ENCODE peak calls at places on chromosomes 4 and X, in seven cellular contexts. Z is SK-N-MC, F is endodermal cell, L is neuronal stem cell, X is psoas muscle, S is AG04450, N is aorta. A is an unnamed sample.
A peak's percentile ranks its signal among the peaks of the same experiment; 100 is the strongest.

GRCh38 chr4:7068279-7068842 is 497 bp upstream of the GRPEL1 start:
- DNase-seq in Z (no peak), F (no peak), L (no peak), X (no peak), S (no peak), N (no peak), A (no peak)

GRCh38 chrX:122943918-122944317 is 240.2 kb upstream of the GRIA3 start:
- DNase-seq in Z (no peak), F (no peak), L (no peak), X (no peak), S (no peak), N (no peak), A (no peak)

GRCh38 chrX:133650262-133650661 is 235.0 kb upstream of the GPC4 start:
- DNase-seq in Z (no peak), F (no peak), L (no peak), X (no peak), S (no peak), N (no peak), A (no peak)

GRCh38 chr4:148574502-148574901 is 132.3 kb upstream of the NR3C2 start:
- DNase-seq in Z (peak; percentile 86), F (no peak), L (no peak), X (no peak), S (no peak), N (no peak), A (no peak)

GRCh38 chr4:145565328-145565727 is 53.9 kb upstream of the MMAA start:
- DNase-seq in Z (no peak), F (no peak), L (no peak), X (no peak), S (no peak), N (no peak), A (no peak)

GRCh38 chr4:175035907-175036306 is 117.7 kb downstream of the ADAM29 start:
- DNase-seq in Z (no peak), F (no peak), L (no peak), X (no peak), S (peak; percentile 1), N (no peak), A (no peak)

GRCh38 chr4:173526724-173527102 is 3.3 kb downstream of the HAND2 start:
- DNase-seq in Z (no peak), F (no peak), L (no peak), X (no peak), S (no peak), N (no peak), A (no peak)

GRCh38 chr4:25013756-25014737 is 16.7 kb downstream of the LGI2 start:
- DNase-seq in Z (no peak), F (no peak), L (no peak), X (no peak), S (no peak), N (no peak), A (no peak)

GRCh38 chrX:130014356-130014755 is 31.9 kb downstream of the BCORL1 start:
- DNase-seq in Z (no peak), F (no peak), L (no peak), X (no peak), S (no peak), N (peak; percentile 64), A (no peak)

GRCh38 chr4:158299459-158300007 is 89.2 kb downstream of the TMEM144 start:
- DNase-seq in Z (no peak), F (no peak), L (no peak), X (no peak), S (no peak), N (no peak), A (no peak)
- H3K27ac ChIP-seq in Z (no peak overlapping the region), F (no peak overlapping the region), L (no peak overlapping the region), X (no peak overlapping the region), S (no peak overlapping the region), N (no peak overlapping the region), A (no peak overlapping the region)

GRCh38 chr4:187811586-187811985 is 184.0 kb upstream of the ZFP42 start:
- DNase-seq in Z (no peak), F (no peak), L (no peak), X (no peak), S (no peak), N (no peak), A (no peak)

DNA sequence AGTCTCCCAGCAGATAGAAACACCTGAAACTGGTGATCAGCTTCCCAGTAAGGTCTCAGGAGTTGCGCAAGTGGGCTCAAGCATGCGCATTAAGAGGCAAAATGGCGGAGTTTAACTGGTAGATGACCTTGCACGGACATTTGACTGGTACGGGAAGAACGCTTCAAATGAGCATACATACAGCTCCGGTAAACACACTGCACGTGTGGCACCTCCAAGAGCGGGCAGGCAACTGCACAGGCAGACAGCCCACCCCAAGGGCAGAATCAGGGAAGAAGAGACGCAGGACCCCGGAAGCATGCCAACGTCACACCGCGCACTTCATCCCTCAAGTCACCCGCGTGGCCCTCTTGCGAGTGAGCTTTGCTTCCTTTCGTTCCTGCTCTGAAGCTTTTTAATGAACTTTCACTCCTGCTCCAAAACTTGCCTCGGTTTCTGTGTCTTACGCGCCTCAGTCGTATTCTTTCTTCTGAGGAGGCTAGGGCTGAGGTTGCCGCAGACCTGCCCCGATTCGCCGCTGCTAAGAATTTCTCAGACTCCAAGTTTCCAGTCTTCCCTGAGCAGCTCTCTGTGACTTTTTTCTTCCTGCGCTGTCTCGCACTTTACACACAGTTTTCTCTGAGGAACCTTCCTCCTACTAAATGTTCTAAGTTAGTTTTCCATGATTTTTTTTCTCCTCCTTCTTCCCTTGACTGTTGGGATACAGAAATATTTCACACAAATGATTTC is 180.7 kb upstream of the ZFP42 start:
- DNase-seq in Z (no peak), F (no peak), L (no peak), X (no peak), S (no peak), N (no peak), A (no peak)
- H3K27ac ChIP-seq in Z (no peak overlapping the region), F (no peak overlapping the region), L (no peak overlapping the region), X (no peak overlapping the region), S (peak overlapping the region; percentile 35), N (no peak overlapping the region), A (no peak overlapping the region)

GRCh38 chr4:185695743-185696142 is 116.3 kb downstream of the SORBS2 start:
- DNase-seq in Z (no peak), F (no peak), L (no peak), X (no peak), S (no peak), N (no peak), A (no peak)
- H3K27ac ChIP-seq in Z (no peak overlapping the region), F (no peak overlapping the region), L (no peak overlapping the region), X (no peak overlapping the region), S (no peak overlapping the region), N (no peak overlapping the region), A (no peak overlapping the region)

DNA sequence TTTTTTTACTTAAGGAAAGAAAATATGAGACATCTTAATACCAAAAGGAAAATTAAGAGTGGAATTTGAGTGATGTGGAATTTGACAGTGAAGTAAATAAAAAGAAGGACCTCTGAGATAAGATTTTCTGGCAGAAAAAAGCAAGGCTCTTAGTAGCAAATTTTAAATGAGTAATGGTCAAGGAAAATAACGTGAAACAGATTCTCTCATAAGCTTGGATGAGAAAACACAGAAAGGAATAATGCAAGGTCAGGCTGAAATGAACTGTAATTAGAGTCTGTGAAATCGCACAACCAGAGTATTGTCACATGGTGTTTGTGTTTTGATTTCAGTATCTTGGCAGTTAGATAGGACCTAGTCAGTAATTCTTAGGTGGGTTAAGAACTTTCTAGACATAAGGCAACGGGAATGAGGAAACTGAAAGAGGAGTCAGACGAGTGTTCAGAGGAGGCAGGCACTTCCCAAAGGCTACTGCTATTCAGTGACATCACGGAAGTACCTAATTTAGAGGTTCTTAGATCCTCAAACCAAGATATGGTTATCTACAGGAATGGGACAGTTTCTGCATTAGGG is 34.5 kb downstream of the LIMCH1 start:
- DNase-seq in Z (no peak), F (no peak), L (no peak), X (no peak), S (no peak), N (no peak), A (no peak)
- H3K27ac ChIP-seq in Z (no peak overlapping the region), F (no peak overlapping the region), L (no peak overlapping the region), X (peak overlapping the region; percentile 73), S (no peak overlapping the region), N (no peak overlapping the region), A (no peak overlapping the region)

GRCh38 chr4:17577660-17578481 is 873 bp downstream of the LAP3 start:
- DNase-seq in Z (no peak), F (peak; percentile 61), L (no peak), X (peak; percentile 78), S (no peak), N (peak; percentile 86), A (no peak)
- H3K27ac ChIP-seq in Z (no peak overlapping the region), F (peak overlapping the region; percentile 64), L (no peak overlapping the region), X (peak overlapping the region; percentile 90), S (peak overlapping the region; percentile 80), N (peak overlapping the region; percentile 87), A (no peak overlapping the region)

GRCh38 chr4:79652726-79653125 is 244.7 kb upstream of the GK2 start:
- DNase-seq in Z (no peak), F (no peak), L (no peak), X (no peak), S (no peak), N (no peak), A (no peak)

GRCh38 chr4:79652232-79652631 is 244.2 kb upstream of the GK2 start:
- DNase-seq in Z (no peak), F (no peak), L (no peak), X (no peak), S (peak; percentile 46), N (no peak), A (no peak)

GRCh38 chr4:79650217-79650616 is 242.2 kb upstream of the GK2 start:
- DNase-seq in Z (no peak), F (no peak), L (no peak), X (no peak), S (no peak), N (no peak), A (no peak)

GRCh38 chr4:79651516-79651915 is 243.5 kb upstream of the GK2 start:
- DNase-seq in Z (no peak), F (peak; percentile 59), L (no peak), X (no peak), S (no peak), N (no peak), A (no peak)

DNA sequence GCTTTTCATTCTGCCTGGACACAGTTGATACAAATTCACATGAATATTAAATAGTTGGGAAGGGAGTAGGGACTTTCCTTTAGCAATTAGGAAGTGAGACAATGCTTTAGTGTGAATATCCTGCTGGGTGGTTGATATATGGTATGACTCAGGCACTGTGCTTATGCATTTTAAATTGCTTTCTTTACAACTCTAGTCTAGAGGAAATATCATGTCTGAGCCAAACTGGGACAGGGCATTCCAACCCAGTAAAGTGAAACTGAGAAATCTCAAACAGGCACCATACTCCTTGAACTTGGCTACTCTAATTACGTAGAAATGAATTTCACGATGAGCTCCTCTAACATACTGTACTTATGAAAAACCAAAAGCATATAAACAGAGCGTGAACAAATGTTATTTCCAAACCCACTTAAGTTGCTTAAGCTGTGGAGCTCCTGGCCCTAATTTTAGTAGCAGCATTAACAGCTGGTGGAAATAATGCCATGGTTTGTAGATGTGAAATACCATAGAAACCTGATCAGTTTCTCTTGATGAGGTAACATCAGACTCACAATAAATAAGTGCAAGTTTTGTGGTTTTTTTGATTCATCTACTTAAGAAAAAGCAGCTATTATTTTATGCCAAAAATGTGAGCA is 242.9 kb upstream of the GK2 start:
- DNase-seq in Z (no peak), F (no peak), L (no peak), X (no peak), S (peak; percentile 61), N (no peak), A (no peak)
- H3K27ac ChIP-seq in Z (peak overlapping the region; percentile 64), F (peak overlapping the region; percentile 94), L (no peak overlapping the region), X (no peak overlapping the region), S (no peak overlapping the region), N (no peak overlapping the region), A (no peak overlapping the region)

GRCh38 chr4:182752158-182752910 is 164.9 kb downstream of the DCTD start:
- DNase-seq in Z (no peak), F (no peak), L (no peak), X (no peak), S (peak; percentile 32), N (no peak), A (no peak)
- H3K27ac ChIP-seq in Z (no peak overlapping the region), F (peak overlapping the region; percentile 84), L (peak overlapping the region; percentile 55), X (no peak overlapping the region), S (peak overlapping the region; percentile 49), N (no peak overlapping the region), A (no peak overlapping the region)

GRCh38 chr4:186940476-186940875 is 216.8 kb upstream of the FAT1 start:
- DNase-seq in Z (no peak), F (no peak), L (no peak), X (no peak), S (no peak), N (no peak), A (no peak)
- H3K27ac ChIP-seq in Z (no peak overlapping the region), F (no peak overlapping the region), L (no peak overlapping the region), X (no peak overlapping the region), S (no peak overlapping the region), N (no peak overlapping the region), A (no peak overlapping the region)